ENCODE peak calls at places on chromosome 3, in six cellular contexts. One of them, this sample, is unnamed.

GRCh38 chr3:102079809-102080197 is 230.5 kb downstream of the NFKBIZ start:
- DNase-seq in MCF 10A: no peak
- DNase-seq in GM23248: no peak
- DNase-seq in mesenchymal stem cell: no peak
- DNase-seq in epithelial cell of esophagus: no peak
- DNase-seq in progenitor cell of endocrine pancreas: no peak
- DNase-seq in this sample: no peak

GRCh38 chr3:13125092-13126015 is 52.1 kb upstream of the IQSEC1 start:
- DNase-seq in MCF 10A: no peak
- DNase-seq in progenitor cell of endocrine pancreas: no peak
- DNase-seq in GM23248: no peak
- DNase-seq in mesenchymal stem cell: no peak
- DNase-seq in epithelial cell of esophagus: no peak
- DNase-seq in this sample: no peak

GRCh38 chr3:103203431-103203830 is 768.6 kb downstream of the ZPLD1 start:
- DNase-seq in mesenchymal stem cell: no peak
- DNase-seq in epithelial cell of esophagus: no peak
- DNase-seq in progenitor cell of endocrine pancreas: no peak
- DNase-seq in MCF 10A: no peak
- DNase-seq in GM23248: no peak
- DNase-seq in this sample: no peak

GRCh38 chr3:155712008-155712407 is 32.9 kb downstream of the PLCH1 start:
- DNase-seq in mesenchymal stem cell: no peak
- DNase-seq in GM23248: peak
- DNase-seq in epithelial cell of esophagus: peak
- DNase-seq in MCF 10A: peak
- DNase-seq in progenitor cell of endocrine pancreas: no peak
- DNase-seq in this sample: no peak

GRCh38 chr3:144221771-144222170 is 250.1 kb downstream of the DIPK2A start:
- DNase-seq in GM23248: no peak
- DNase-seq in progenitor cell of endocrine pancreas: no peak
- DNase-seq in MCF 10A: peak
- DNase-seq in epithelial cell of esophagus: no peak
- DNase-seq in mesenchymal stem cell: no peak
- DNase-seq in this sample: no peak

GRCh38 chr3:64747682-64748081 is 59.9 kb upstream of the ADAMTS9 start:
- DNase-seq in epithelial cell of esophagus: no peak
- DNase-seq in MCF 10A: no peak
- DNase-seq in progenitor cell of endocrine pancreas: no peak
- DNase-seq in GM23248: no peak
- DNase-seq in mesenchymal stem cell: no peak
- DNase-seq in this sample: no peak

GRCh38 chr3:191255156-191255555 is 56.1 kb downstream of the OSTN start:
- DNase-seq in progenitor cell of endocrine pancreas: no peak
- DNase-seq in mesenchymal stem cell: no peak
- DNase-seq in epithelial cell of esophagus: no peak
- DNase-seq in GM23248: no peak
- DNase-seq in MCF 10A: no peak
- DNase-seq in this sample: no peak

GRCh38 chr3:14317057-14317553 is 85.3 kb upstream of the SLC6A6 start:
- DNase-seq in mesenchymal stem cell: no peak
- DNase-seq in MCF 10A: no peak
- DNase-seq in progenitor cell of endocrine pancreas: no peak
- DNase-seq in GM23248: no peak
- DNase-seq in epithelial cell of esophagus: peak
- DNase-seq in this sample: no peak

GRCh38 chr3:78645628-78646310 is 1122.0 kb downstream of the ROBO1 start:
- DNase-seq in MCF 10A: peak
- DNase-seq in progenitor cell of endocrine pancreas: no peak
- DNase-seq in epithelial cell of esophagus: peak
- DNase-seq in mesenchymal stem cell: peak
- DNase-seq in GM23248: peak
- DNase-seq in this sample: no peak

GRCh38 chr3:66816110-66816761 is 181.9 kb upstream of the KBTBD8 start:
- DNase-seq in progenitor cell of endocrine pancreas: no peak
- DNase-seq in mesenchymal stem cell: peak
- DNase-seq in MCF 10A: peak
- DNase-seq in epithelial cell of esophagus: peak
- DNase-seq in GM23248: peak
- DNase-seq in this sample: peak

GRCh38 chr3:37661615-37662306 is 199.9 kb upstream of the CTDSPL start:
- DNase-seq in GM23248: no peak
- DNase-seq in progenitor cell of endocrine pancreas: no peak
- DNase-seq in mesenchymal stem cell: no peak
- DNase-seq in epithelial cell of esophagus: no peak
- DNase-seq in MCF 10A: no peak
- DNase-seq in this sample: no peak

GRCh38 chr3:40617084-40617483 is 92.3 kb downstream of the ZNF621 start:
- DNase-seq in epithelial cell of esophagus: no peak
- DNase-seq in progenitor cell of endocrine pancreas: no peak
- DNase-seq in MCF 10A: no peak
- DNase-seq in GM23248: no peak
- DNase-seq in mesenchymal stem cell: no peak
- DNase-seq in this sample: no peak

GRCh38 chr3:44048196-44048924 is 193.3 kb upstream of the TOPAZ1 start:
- DNase-seq in MCF 10A: no peak
- DNase-seq in epithelial cell of esophagus: peak
- DNase-seq in progenitor cell of endocrine pancreas: no peak
- DNase-seq in mesenchymal stem cell: no peak
- DNase-seq in GM23248: no peak
- DNase-seq in this sample: no peak

GRCh38 chr3:11021611-11022011 is 29.1 kb downstream of the SLC6A1 start:
- DNase-seq in GM23248: no peak
- DNase-seq in epithelial cell of esophagus: peak
- DNase-seq in progenitor cell of endocrine pancreas: no peak
- DNase-seq in mesenchymal stem cell: no peak
- DNase-seq in MCF 10A: no peak
- DNase-seq in this sample: no peak

GRCh38 chr3:20668411-20668810 is 482.4 kb upstream of the SGO1 start:
- DNase-seq in mesenchymal stem cell: peak
- DNase-seq in MCF 10A: peak
- DNase-seq in progenitor cell of endocrine pancreas: no peak
- DNase-seq in epithelial cell of esophagus: no peak
- DNase-seq in GM23248: no peak
- DNase-seq in this sample: no peak

GRCh38 chr3:114595521-114596028 is 301.7 kb downstream of the TIGIT start:
- DNase-seq in MCF 10A: no peak
- DNase-seq in progenitor cell of endocrine pancreas: no peak
- DNase-seq in GM23248: no peak
- DNase-seq in mesenchymal stem cell: no peak
- DNase-seq in epithelial cell of esophagus: no peak
- DNase-seq in this sample: no peak

GRCh38 chr3:171685116-171685895 is 125.0 kb downstream of the PLD1 start:
- DNase-seq in MCF 10A: no peak
- DNase-seq in epithelial cell of esophagus: peak
- DNase-seq in GM23248: no peak
- DNase-seq in progenitor cell of endocrine pancreas: no peak
- DNase-seq in mesenchymal stem cell: no peak
- DNase-seq in this sample: no peak

GRCh38 chr3:100087203-100087602 is 27.1 kb downstream of the FILIP1L start:
- DNase-seq in GM23248: peak
- DNase-seq in MCF 10A: no peak
- DNase-seq in mesenchymal stem cell: peak
- DNase-seq in progenitor cell of endocrine pancreas: no peak
- DNase-seq in epithelial cell of esophagus: no peak
- DNase-seq in this sample: no peak

GRCh38 chr3:113212155-113212844 is 943 bp downstream of the BOC start:
- DNase-seq in epithelial cell of esophagus: no peak
- DNase-seq in progenitor cell of endocrine pancreas: no peak
- DNase-seq in GM23248: peak
- DNase-seq in mesenchymal stem cell: peak
- DNase-seq in MCF 10A: no peak
- DNase-seq in this sample: no peak

GRCh38 chr3:137692803-137693431 is 71.2 kb upstream of the SOX14 start:
- DNase-seq in epithelial cell of esophagus: peak
- DNase-seq in MCF 10A: peak
- DNase-seq in mesenchymal stem cell: no peak
- DNase-seq in progenitor cell of endocrine pancreas: peak
- DNase-seq in GM23248: peak
- DNase-seq in this sample: no peak

GRCh38 chr3:111012388-111013248 is 59.0 kb upstream of the NECTIN3 start:
- DNase-seq in MCF 10A: peak
- DNase-seq in GM23248: no peak
- DNase-seq in progenitor cell of endocrine pancreas: no peak
- DNase-seq in mesenchymal stem cell: peak
- DNase-seq in epithelial cell of esophagus: peak
- DNase-seq in this sample: no peak

GRCh38 chr3:17027344-17027743 is 142.6 kb downstream of the PLCL2 start:
- DNase-seq in mesenchymal stem cell: no peak
- DNase-seq in MCF 10A: peak
- DNase-seq in epithelial cell of esophagus: no peak
- DNase-seq in GM23248: no peak
- DNase-seq in progenitor cell of endocrine pancreas: no peak
- DNase-seq in this sample: no peak

GRCh38 chr3:129226374-129226773 is 23.0 kb upstream of the COPG1 start:
- DNase-seq in progenitor cell of endocrine pancreas: no peak
- DNase-seq in MCF 10A: peak
- DNase-seq in GM23248: peak
- DNase-seq in mesenchymal stem cell: peak
- DNase-seq in epithelial cell of esophagus: peak
- DNase-seq in this sample: no peak